ENCODE peak calls at places on chromosomes 6 and 20, in four cellular contexts. T, E, S and N are unnamed samples.

GRCh38 chr6:84078335-84078734 is 44.8 kb downstream of the MRAP2 start:
- DNase-seq in T (peak; percentile 38), E (no peak), S (no peak), N (no peak)

GRCh38 chr20:3038454-3038853 is 5.0 kb upstream of the GNRH2 start:
- DNase-seq in T (no peak), E (no peak), S (peak; percentile 40), N (no peak)

GRCh38 chr20:20547221-20547875 is 165.1 kb downstream of the RALGAPA2 start:
- DNase-seq in T (no peak), E (no peak), S (no peak), N (peak; percentile 70)

GRCh38 chr6:23696946-23697345 is 429.1 kb upstream of the NRSN1 start:
- DNase-seq in T (no peak), E (no peak), S (no peak), N (no peak)

GRCh38 chr6:157755752-157756411 is 67.2 kb upstream of the SNX9 start:
- DNase-seq in T (no peak), E (no peak), S (no peak), N (no peak)

GRCh38 chr20:41306061-41306727 is 11.3 kb downstream of the ZHX3 start:
- DNase-seq in T (no peak), E (peak; percentile 42), S (no peak), N (no peak)

GRCh38 chr6:101607286-101607685 is 213.8 kb downstream of the GRIK2 start:
- DNase-seq in T (no peak), E (no peak), S (no peak), N (no peak)

GRCh38 chr20:49278817-49279676 is 1.2 kb upstream of the ZNFX1 start:
- DNase-seq in T (no peak), E (no peak), S (peak; percentile 46), N (peak; percentile 52)

GRCh38 chr20:34954905-34955231 is 738 bp downstream of the GSS start:
- DNase-seq in T (peak; percentile 22), E (no peak), S (peak; percentile 46), N (peak; percentile 67)

GRCh38 chr6:63643862-63644261 is 8.3 kb downstream of the PHF3 start:
- DNase-seq in T (no peak), E (no peak), S (no peak), N (no peak)

GRCh38 chr6:111722220-111722731 is 116.6 kb upstream of the TRAF3IP2 start:
- DNase-seq in T (no peak), E (no peak), S (no peak), N (no peak)

GRCh38 chr20:51525241-51526104 is 17.0 kb downstream of the NFATC2 start:
- DNase-seq in T (no peak), E (no peak), S (peak; percentile 38), N (no peak)
- TF ChIP-seq CBFB in T (no peak), E (no peak), S (no peak), N (no peak)

DNA sequence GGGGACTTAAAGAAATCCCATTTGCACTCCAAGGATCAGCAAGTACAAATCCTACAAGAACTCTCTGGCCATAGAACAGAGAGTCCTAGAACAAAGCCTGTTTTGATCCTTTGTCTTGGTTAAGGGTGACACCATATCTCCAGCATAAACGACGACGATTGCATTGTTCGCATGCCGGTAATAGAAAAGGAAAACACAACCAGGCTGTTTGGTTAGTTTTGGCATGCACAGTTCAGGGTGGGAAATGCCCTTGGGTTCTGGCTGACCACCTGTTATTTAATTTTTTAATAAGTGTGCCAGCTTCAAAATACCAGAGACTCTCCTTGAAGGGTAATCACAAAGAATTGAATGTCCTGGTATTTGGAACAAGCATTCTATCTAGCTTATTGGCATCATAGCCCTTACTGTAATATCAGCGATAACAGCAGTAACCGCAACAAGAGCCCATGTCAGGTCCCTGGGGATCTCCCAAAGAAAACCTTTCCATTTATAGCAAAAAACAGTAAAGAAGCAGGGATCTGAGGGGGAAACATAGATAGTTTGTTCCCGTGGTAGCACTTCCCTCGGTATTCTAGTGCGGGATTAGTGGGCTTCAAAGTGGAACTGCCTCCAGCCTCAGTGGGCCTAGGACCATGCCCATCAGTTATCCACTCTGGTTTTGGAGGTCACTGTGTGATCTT is 77.1 kb downstream of the TMEM170B start:
- DNase-seq in T (no peak), E (no peak), S (no peak), N (no peak)
- TF ChIP-seq CBFB in T (no peak), E (no peak), S (no peak), N (no peak)

DNA sequence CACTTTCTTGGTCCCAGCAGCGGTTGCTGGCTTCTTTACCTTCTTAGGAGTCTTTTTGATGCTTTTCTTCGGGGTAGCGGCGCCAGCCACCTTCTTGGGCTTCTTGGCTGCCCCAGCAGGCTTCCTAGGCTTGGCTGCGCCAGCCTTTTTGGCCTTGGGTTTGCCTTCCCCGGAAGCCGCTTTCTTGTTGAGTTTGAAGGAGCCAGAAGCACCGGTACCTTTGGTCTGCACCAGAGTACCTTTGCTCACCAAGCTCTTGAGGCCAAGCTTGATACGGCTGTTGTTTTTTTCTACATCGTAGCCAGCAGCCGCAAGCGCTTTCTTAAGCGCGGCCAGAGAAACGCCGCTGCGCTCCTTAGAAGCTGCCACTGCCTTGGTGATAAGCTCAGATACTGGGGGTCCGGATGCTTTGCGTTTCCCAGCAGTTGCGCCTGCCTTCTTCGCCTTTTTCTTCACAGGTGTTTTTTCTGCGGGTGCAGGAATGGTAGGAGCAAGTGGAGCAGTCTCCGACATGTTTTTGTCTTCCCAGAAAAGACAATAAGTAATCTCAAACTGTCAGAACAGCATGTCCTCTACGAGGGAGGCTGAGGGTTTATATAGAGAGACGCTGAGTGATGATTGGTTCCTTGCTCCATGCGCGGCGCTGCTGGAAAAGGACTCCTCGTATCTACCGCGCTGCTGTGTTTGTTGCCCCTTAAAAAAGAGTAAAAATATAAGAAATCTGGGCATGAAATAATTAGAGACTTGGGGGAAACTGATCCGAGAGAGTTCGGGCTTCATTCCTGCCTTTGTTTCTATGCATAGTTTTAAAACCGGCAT is 130.4 kb upstream of the BTN3A2 start:
- DNase-seq in T (no peak), E (peak; percentile 96), S (peak; percentile 71), N (no peak)
- TF ChIP-seq CBFB in T (no peak), E (peak; percentile 93), S (no peak), N (no peak)

GRCh38 chr6:16106991-16107787 is 21.7 kb upstream of the MYLIP start:
- DNase-seq in T (no peak), E (no peak), S (no peak), N (no peak)
- TF ChIP-seq CBFB in T (no peak), E (no peak), S (no peak), N (no peak)

DNA sequence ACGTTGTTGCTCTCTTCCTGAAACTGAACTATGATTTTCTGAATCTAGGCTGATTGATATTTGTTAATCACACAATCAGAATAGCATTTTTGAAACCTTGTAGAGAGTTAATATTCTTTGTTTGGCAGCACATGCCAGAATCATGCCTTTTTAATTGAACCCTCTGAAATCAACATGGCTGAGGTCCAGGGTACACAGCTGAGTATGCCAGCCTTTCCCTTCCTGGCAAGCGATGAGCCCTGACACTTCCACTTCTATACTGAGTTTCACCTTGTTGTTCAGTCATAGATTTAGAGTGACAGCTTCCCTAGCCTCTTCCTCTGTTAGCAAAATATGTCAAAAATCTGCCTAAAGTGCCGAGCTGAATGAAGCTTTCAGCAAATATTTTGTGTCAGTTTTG is 6.8 kb downstream of the HDDC2 start:
- DNase-seq in T (no peak), E (no peak), S (no peak), N (no peak)
- TF ChIP-seq CBFB in T (no peak), E (no peak), S (no peak), N (no peak)

GRCh38 chr6:15330174-15330934 is 84.5 kb downstream of the JARID2 start:
- DNase-seq in T (no peak), E (no peak), S (no peak), N (no peak)
- TF ChIP-seq CBFB in T (no peak), E (no peak), S (no peak), N (no peak)